ENCODE peak calls at places on chromosomes 2 and 18, in six cellular contexts. F is Peyer's patch, G is thyroid gland, A is PC-3, L is PC-9, P is endodermal cell. R is an unnamed sample.

GRCh38 chr2:96097951-96098823 is 18.2 kb downstream of the ADRA2B start:
- DNase-seq in L (no peak), P (peak), A (no peak), G (peak), F (peak), R (peak)

GRCh38 chr2:39202639-39203369 is 41.0 kb downstream of the CDKL4 start:
- DNase-seq in P (no peak), L (no peak), G (no peak), A (peak), F (no peak), R (no peak)

GRCh38 chr2:74957886-74958276 is 562 bp upstream of the POLE4 start:
- DNase-seq in G (no peak), P (no peak), L (no peak), F (no peak), A (no peak), R (no peak)

GRCh38 chr2:65076345-65076710 is 20.1 kb downstream of the CEP68 start:
- DNase-seq in A (peak), G (no peak), L (no peak), P (no peak), F (no peak), R (no peak)

GRCh38 chr2:147025611-147026010 is 819.2 kb upstream of the ACVR2A start:
- DNase-seq in F (no peak), P (no peak), L (no peak), G (no peak), A (peak), R (no peak)

GRCh38 chr18:58608216-58608615 is 20.7 kb downstream of the ALPK2 start:
- DNase-seq in P (no peak), A (no peak), G (no peak), F (no peak), L (no peak), R (no peak)

GRCh38 chr2:75586971-75587370 is 26.2 kb upstream of the EVA1A start:
- DNase-seq in P (no peak), A (no peak), F (no peak), G (no peak), L (no peak), R (no peak)

GRCh38 chr2:231094671-231095346 is 30.0 kb downstream of the HTR2B start:
- DNase-seq in A (no peak), G (no peak), L (no peak), F (no peak), P (no peak), R (no peak)

GRCh38 chr2:50591642-50592041 is 440.3 kb downstream of the NRXN1 start:
- DNase-seq in L (no peak), P (no peak), A (no peak), F (no peak), G (no peak), R (no peak)

GRCh38 chr18:62979172-62979571 is 263.8 kb downstream of the PHLPP1 start:
- DNase-seq in L (peak), F (no peak), P (no peak), G (no peak), A (peak), R (no peak)

GRCh38 chr2:28413152-28413895 is 20.7 kb downstream of the FOSL2 start:
- DNase-seq in G (no peak), L (no peak), A (no peak), F (peak), P (peak), R (no peak)

GRCh38 chr18:21404426-21404825 is 162.4 kb downstream of the GREB1L start:
- DNase-seq in F (no peak), G (no peak), A (no peak), L (peak), P (no peak), R (no peak)

GRCh38 chr18:59229681-59230443 is 9.9 kb downstream of the GRP start:
- DNase-seq in F (no peak), L (no peak), A (no peak), G (no peak), P (peak), R (no peak)

GRCh38 chr2:126719191-126720030 is 63.5 kb downstream of the GYPC start:
- DNase-seq in A (no peak), G (no peak), L (no peak), P (no peak), F (no peak), R (no peak)

GRCh38 chr18:22063672-22064071 is 105.7 kb upstream of the GATA6 start:
- DNase-seq in F (no peak), A (no peak), G (no peak), L (no peak), P (no peak), R (no peak)

GRCh38 chr2:181374741-181375675 is 82.2 kb upstream of the ITGA4 start:
- DNase-seq in P (no peak), L (no peak), A (no peak), F (no peak), G (no peak), R (no peak)

GRCh38 chr18:67359868-67360838 is 156.4 kb downstream of the DSEL start:
- DNase-seq in A (peak), P (no peak), F (no peak), G (no peak), L (peak), R (peak)

GRCh38 chr2:237458519-237458918 is 28.5 kb upstream of the MLPH start:
- DNase-seq in P (no peak), A (no peak), F (no peak), G (no peak), L (no peak), R (no peak)
- H3K27ac ChIP-seq in P (no peak), A (no peak), F (no peak), G (no peak), L (peak), R (no peak)

GRCh38 chr2:47334356-47335136 is 68.4 kb upstream of the MSH2 start:
- DNase-seq in G (peak), P (peak), L (no peak), A (no peak), F (no peak), R (no peak)
- H3K4me3 ChIP-seq in G (no peak), P (no peak), L (no peak), A (no peak), F (no peak), R (no peak)

GRCh38 chr2:134790487-134790886 is 47.9 kb upstream of the ACMSD start:
- DNase-seq in L (no peak), A (no peak), P (no peak), G (no peak), F (no peak), R (no peak)
- TF ChIP-seq CTCF in L (peak), A (peak), P (peak), G (no peak), F (no peak), R (no peak)

GRCh38 chr2:33321236-33321731 is 155.2 kb upstream of the RASGRP3 start:
- DNase-seq in A (peak), P (no peak), L (no peak), G (no peak), F (no peak), R (no peak)

GRCh38 chr2:33322099-33322498 is 154.3 kb upstream of the RASGRP3 start:
- DNase-seq in A (no peak), L (no peak), G (no peak), F (no peak), P (no peak), R (no peak)

GRCh38 chr2:33322607-33323006 is 153.8 kb upstream of the RASGRP3 start:
- DNase-seq in L (no peak), P (no peak), G (no peak), F (no peak), A (no peak), R (no peak)

GRCh38 chr2:33320573-33320972 is 155.9 kb upstream of the RASGRP3 start:
- DNase-seq in F (no peak), A (no peak), G (no peak), L (no peak), P (no peak), R (no peak)

GRCh38 chr2:33323957-33324356 is 152.5 kb upstream of the RASGRP3 start:
- DNase-seq in G (no peak), A (no peak), L (no peak), P (no peak), F (no peak), R (no peak)
- H3K27ac ChIP-seq in G (no peak), A (no peak), L (no peak), P (no peak), F (no peak), R (peak)

GRCh38 chr2:44614940-44615339 is 253.2 kb downstream of the CAMKMT start:
- DNase-seq in G (no peak), L (no peak), F (no peak), A (no peak), P (no peak), R (no peak)

GRCh38 chr2:44620189-44620990 is 258.6 kb downstream of the CAMKMT start:
- DNase-seq in L (no peak), G (no peak), A (peak), F (no peak), P (no peak), R (no peak)

GRCh38 chr2:44615950-44616518 is 254.3 kb downstream of the CAMKMT start:
- DNase-seq in P (peak), F (no peak), L (no peak), G (peak), A (no peak), R (no peak)

GRCh38 chr2:44618378-44619023 is 256.8 kb downstream of the CAMKMT start:
- DNase-seq in F (no peak), A (no peak), L (no peak), G (no peak), P (no peak), R (no peak)

GRCh38 chr2:44616616-44617266 is 255.0 kb downstream of the CAMKMT start:
- DNase-seq in A (no peak), P (no peak), G (no peak), L (no peak), F (no peak), R (no peak)
- H3K4me3 ChIP-seq in A (no peak), P (no peak), G (no peak), L (no peak), F (no peak), R (no peak)

DNA sequence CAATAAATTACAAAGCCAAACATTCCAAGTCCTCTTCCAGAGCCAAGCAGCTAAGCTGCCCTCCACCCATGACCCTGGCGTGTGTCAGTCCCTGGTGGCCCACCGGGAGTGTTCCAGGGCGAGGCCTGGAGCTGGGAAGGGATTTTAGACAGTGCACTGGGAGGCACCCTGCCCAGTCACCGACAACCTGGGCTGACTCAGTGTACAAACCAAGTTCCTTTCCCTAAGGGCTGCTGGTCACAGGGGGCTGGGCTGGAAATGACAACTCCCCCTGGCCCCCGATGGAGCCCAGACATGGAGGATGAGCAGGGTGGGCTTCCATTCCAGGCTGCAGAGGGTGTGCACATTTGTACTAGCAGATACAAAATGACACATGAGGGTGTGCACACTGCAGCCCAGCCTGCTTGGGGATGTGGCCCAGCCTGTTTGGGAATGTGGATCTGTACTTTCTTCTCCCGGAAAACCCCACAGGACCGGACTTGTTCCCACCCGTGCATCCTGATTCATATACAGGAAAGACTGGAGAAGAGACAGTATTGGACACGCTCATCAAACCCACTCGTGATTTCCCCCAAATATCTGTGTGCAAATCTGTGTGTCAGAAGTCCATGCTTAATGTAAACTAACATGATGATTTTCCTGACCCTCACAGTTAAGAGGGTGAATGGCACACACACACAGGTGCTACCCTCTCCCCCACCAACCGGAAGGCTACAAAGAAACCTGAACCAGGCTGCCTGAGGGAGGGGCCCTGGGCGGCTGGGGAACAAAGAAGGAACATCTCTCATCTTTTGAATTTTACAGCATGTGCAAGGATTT is 58.9 kb downstream of the NDUFA10 start:
- DNase-seq in A (no peak), P (no peak), F (no peak), L (no peak), G (no peak), R (no peak)
- TF ChIP-seq CTCF in A (no peak), P (no peak), F (no peak), L (no peak), G (no peak), R (no peak)

DNA sequence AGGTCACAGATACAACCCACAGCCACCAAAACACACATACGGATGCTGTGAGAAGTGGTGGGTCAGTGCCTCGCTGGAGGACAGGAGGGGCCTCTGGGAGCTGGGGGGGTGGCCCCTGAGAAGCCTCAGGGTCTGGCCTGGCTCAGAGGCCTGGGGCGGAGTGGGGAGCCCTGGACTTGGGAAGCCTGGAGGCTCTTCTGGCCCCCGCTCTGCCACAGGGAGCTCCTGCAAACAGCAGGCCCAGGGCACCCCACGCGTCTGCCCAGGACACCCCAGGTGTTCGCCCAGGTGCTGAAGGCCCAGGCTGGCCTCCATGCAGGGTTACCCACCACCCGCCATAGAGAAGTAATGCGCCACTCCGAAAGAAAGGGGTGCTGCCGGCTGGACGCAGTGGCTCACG is 25.9 kb downstream of the THAP4 start:
- DNase-seq in L (no peak), G (no peak), F (no peak), P (no peak), A (no peak), R (no peak)
- H3K27ac ChIP-seq in L (no peak), G (no peak), F (no peak), P (no peak), A (no peak), R (no peak)

GRCh38 chr2:235032949-235033348 is 81.1 kb downstream of the SH3BP4 start:
- DNase-seq in A (no peak), P (no peak), L (no peak), G (no peak), F (no peak), R (no peak)
- H3K4me3 ChIP-seq in A (no peak), P (no peak), L (no peak), G (no peak), F (no peak), R (no peak)

GRCh38 chr2:191713837-191714236 is 35.9 kb downstream of the NABP1 start:
- DNase-seq in P (peak), F (no peak), A (peak), L (no peak), G (no peak), R (no peak)
- TF ChIP-seq CTCF in P (peak), F (no peak), A (peak), L (no peak), G (no peak), R (no peak)